ENCODE peak calls at places on chromosome 18, in four cellular contexts. O is K562, H is neuronal stem cell, P is H1. D is an unnamed sample.

GRCh38 chr18:68017385-68017784 is 500.9 kb upstream of the DSEL start:
- DNase-seq in H (no peak), O (no peak), P (no peak), D (no peak)

GRCh38 chr18:2826581-2826980 is 20.2 kb upstream of the EMILIN2 start:
- DNase-seq in P (no peak), O (no peak), H (no peak), D (no peak)

GRCh38 chr18:2846241-2846637 is 567 bp upstream of the EMILIN2 start:
- DNase-seq in P (no peak), H (peak), O (no peak), D (no peak)

GRCh38 chr18:22465859-22466602 is 48.3 kb upstream of the CTAGE1 start:
- DNase-seq in P (no peak), O (peak), H (no peak), D (no peak)

GRCh38 chr18:23453657-23454011 is 547 bp downstream of the RIOK3 start:
- DNase-seq in P (no peak), O (no peak), H (no peak), D (peak)

GRCh38 chr18:21593540-21594257 is 6.8 kb downstream of the ESCO1 start:
- DNase-seq in P (no peak), H (no peak), O (no peak), D (no peak)

GRCh38 chr18:49690307-49690706 is 123.0 kb downstream of the ACAA2 start:
- DNase-seq in O (no peak), P (no peak), H (no peak), D (no peak)

GRCh38 chr18:58580623-58581022 is 48.3 kb downstream of the ALPK2 start:
- DNase-seq in H (no peak), P (no peak), O (no peak), D (no peak)

GRCh38 chr18:21955757-21956652 is 213.4 kb upstream of the GATA6 start:
- DNase-seq in P (no peak), H (peak), O (peak), D (peak)

GRCh38 chr18:54260376-54261072 is 8.8 kb upstream of the POLI start:
- DNase-seq in O (no peak), H (no peak), P (no peak), D (no peak)
- H3K4me2 ChIP-seq in O (no peak), H (no peak), P (no peak), D (no peak)

GRCh38 chr18:27921392-27921791 is 255.5 kb downstream of the CDH2 start:
- DNase-seq in H (no peak), P (no peak), O (no peak), D (no peak)
- H3K4me3 ChIP-seq in H (no peak), P (no peak), O (no peak), D (no peak)

GRCh38 chr18:69853061-69853460 is 94.6 kb downstream of the CD226 start:
- DNase-seq in O (no peak), P (no peak), H (no peak), D (no peak)
- H3K4me2 ChIP-seq in O (no peak), P (no peak), H (no peak), D (no peak)

DNA sequence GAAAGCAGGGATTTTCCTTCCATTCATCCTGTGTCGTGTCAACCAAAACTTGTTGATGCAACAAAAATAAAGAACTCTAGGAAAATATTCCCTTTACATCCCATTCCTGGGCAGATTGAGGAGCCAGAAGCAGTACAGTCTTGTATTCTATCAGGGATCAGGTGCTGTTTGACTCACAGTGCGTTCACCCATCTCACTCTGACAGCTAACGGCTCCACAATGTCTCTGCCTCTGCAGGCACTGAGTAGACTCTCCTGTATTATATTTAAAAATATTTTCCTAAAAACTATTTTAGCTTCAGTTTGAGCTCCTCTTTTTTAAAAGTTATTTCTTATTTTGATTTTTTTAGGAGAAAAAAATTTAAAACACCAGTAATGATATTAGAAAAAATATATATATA is 600.6 kb upstream of the SALL3 start:
- DNase-seq in H (no peak), P (no peak), O (no peak), D (no peak)
- H3K4me3 ChIP-seq in H (no peak), P (no peak), O (no peak), D (no peak)

GRCh38 chr18:61870151-61870550 is 22.7 kb downstream of the RNF152 start:
- DNase-seq in H (no peak), P (no peak), O (no peak), D (no peak)

GRCh38 chr18:61865466-61866165 is 27.2 kb downstream of the RNF152 start:
- DNase-seq in H (no peak), P (no peak), O (no peak), D (no peak)

GRCh38 chr18:61869631-61870030 is 23.2 kb downstream of the RNF152 start:
- DNase-seq in H (no peak), P (no peak), O (no peak), D (no peak)
- H3K4me2 ChIP-seq in H (no peak), P (no peak), O (no peak), D (no peak)

DNA sequence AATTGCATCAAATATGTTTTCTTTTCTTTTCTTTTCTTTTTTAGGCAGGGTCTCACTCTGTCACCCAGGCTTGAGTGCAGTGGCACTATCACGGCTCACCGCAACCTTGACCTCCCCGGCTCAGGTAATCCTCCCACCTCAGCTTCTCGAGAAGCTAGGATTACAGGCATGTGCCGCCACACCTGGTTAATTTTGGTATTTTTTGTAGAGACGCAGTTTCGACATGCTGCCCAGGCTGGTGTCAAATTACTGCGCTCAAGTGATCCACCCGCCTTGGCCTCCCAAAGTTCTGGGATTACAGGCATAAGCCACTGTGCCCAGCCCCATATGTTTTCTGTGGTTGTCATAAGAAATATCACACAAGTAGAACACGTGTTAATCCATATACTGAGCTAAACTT is 14.7 kb downstream of the ENOSF1 start:
- DNase-seq in P (no peak), H (no peak), O (no peak), D (no peak)
- H3K4me3 ChIP-seq in P (no peak), H (no peak), O (no peak), D (no peak)

GRCh38 chr18:70148539-70148938 is 56.9 kb downstream of the RTTN start:
- DNase-seq in H (no peak), P (no peak), O (no peak), D (no peak)

GRCh38 chr18:70148039-70148438 is 57.4 kb downstream of the RTTN start:
- DNase-seq in H (no peak), P (no peak), O (no peak), D (no peak)

GRCh38 chr18:70149156-70149555 is 56.3 kb downstream of the RTTN start:
- DNase-seq in H (no peak), P (no peak), O (no peak), D (no peak)

GRCh38 chr18:70151554-70152130 is 53.8 kb downstream of the RTTN start:
- DNase-seq in O (no peak), H (no peak), P (no peak), D (no peak)

DNA sequence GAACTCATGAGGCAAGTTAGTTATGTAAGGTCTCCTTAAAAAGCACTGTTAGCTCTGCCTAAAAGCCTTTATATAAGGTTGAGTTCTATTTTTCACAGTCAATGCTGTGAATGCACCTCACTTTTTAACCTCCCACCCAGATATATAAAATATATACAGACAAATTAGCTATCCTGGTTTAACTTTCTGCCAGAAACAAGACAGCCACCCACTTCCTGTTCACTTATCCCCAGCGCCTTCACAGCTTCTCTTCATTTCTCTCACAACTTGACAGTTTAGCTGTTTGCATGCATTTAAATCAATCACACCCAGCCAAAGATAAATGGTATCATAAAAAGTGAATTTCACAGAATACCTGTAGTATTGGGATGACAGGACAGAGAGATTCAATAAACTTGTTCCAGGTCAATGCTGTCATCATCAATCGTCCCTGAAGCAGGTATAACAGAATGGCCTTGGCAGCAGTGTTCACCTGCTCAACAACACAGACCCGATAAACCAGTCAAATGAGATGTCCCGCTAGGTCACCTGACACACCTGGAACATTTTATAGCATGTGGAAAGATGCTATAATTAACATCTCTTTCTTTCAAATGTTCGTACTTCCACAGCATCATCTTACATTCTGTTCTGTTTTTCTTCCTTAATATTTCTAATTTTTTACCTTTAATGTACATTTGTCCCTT is 55.7 kb downstream of the RTTN start:
- DNase-seq in O (no peak), P (no peak), H (no peak), D (no peak)
- H3K4me2 ChIP-seq in O (no peak), P (no peak), H (no peak), D (no peak)

DNA sequence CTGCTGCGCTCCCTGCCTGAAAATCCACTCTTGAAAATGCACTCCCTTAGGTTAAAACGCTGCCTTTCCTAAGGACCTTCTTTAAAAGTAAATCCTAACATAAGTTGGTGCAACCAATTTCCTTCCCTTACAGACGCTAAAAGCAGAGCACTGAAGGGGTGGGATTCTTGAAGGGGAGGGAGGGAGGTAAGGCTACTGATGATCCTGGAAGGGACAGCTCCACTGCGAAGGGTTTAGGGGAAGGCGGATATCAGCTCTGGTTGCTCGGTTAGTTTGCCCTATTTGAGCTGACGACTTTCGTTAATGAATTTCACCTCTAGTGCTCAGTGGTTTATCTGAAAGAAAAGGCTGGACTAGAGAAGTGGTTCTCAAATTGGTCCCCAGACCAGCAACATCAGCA is 49.7 kb upstream of the SIGLEC15 start:
- DNase-seq in H (no peak), O (no peak), P (no peak), D (no peak)
- H3K4me3 ChIP-seq in H (no peak), O (peak), P (peak), D (peak)

GRCh38 chr18:56722518-56722917 is 71.4 kb downstream of the WDR7 start:
- DNase-seq in H (no peak), O (no peak), P (no peak), D (no peak)
- H3K4me2 ChIP-seq in H (no peak), O (no peak), P (no peak), D (no peak)

D was measured in Karpas-422.